ENCODE peak calls at places on chromosome 19, in ten cellular contexts. C is nephron progenitor cell, Y is body of pancreas, Z is ovary, U is foreskin fibroblast, R is HL-60, L is neural crest cell, D is fibroblast of lung, B is hepatocyte, G is astrocyte of the spinal cord. Q is an unnamed sample.
A peak's percentile ranks its signal among the peaks of the same experiment; 100 is the strongest.

GRCh38 chr19:39335168-39335567 is 675 bp downstream of the GMFG start:
- DNase-seq in U (no peak), R (peak; percentile 37), D (no peak), C (no peak), Z (no peak), Y (no peak), G (no peak), L (no peak), B (no peak), Q (no peak)

GRCh38 chr19:1409204-1410005 is 2.0 kb downstream of the DAZAP1 start:
- DNase-seq in Z (no peak), L (no peak), C (no peak), B (no peak), R (peak; percentile 41), Y (no peak), G (no peak), U (no peak), D (no peak), Q (no peak)

GRCh38 chr19:511101-511841 is 4.0 kb downstream of the TPGS1 start:
- DNase-seq in C (no peak), U (no peak), L (no peak), B (peak; percentile 74), R (peak; percentile 72), Z (no peak), D (no peak), Y (peak; percentile 52), G (peak; percentile 62), Q (no peak)

GRCh38 chr19:29587518-29587986 is 18.5 kb upstream of the POP4 start:
- DNase-seq in B (no peak), G (no peak), Y (no peak), D (no peak), U (peak; percentile 30), C (no peak), Z (no peak), R (no peak), L (no peak), Q (peak; percentile 77)

GRCh38 chr19:42370667-42371066 is 19.4 kb downstream of the CNFN start:
- DNase-seq in D (peak; percentile 72), R (peak; percentile 25), Z (no peak), Y (no peak), U (no peak), C (no peak), L (no peak), B (no peak), G (peak; percentile 28), Q (no peak)

GRCh38 chr19:6041991-6042421 is 64.1 kb upstream of the RANBP3 start:
- DNase-seq in G (no peak), Z (no peak), C (no peak), L (no peak), D (no peak), U (no peak), Y (no peak), B (no peak), R (no peak), Q (no peak)

GRCh38 chr19:18737954-18738351 is 53.2 kb downstream of the COMP start:
- DNase-seq in Z (no peak), U (no peak), G (no peak), R (no peak), Y (peak; percentile 71), L (no peak), C (no peak), D (no peak), B (peak; percentile 67), Q (no peak)

GRCh38 chr19:54871713-54872112 is 2.3 kb upstream of the FCAR start:
- DNase-seq in U (no peak), D (no peak), B (no peak), C (no peak), R (peak; percentile 32), Y (no peak), Z (no peak), L (no peak), G (no peak), Q (no peak)

GRCh38 chr19:15869109-15869555 is 28.7 kb downstream of the CYP4F2 start:
- DNase-seq in U (peak; percentile 9), G (no peak), C (no peak), L (no peak), R (peak; percentile 97), Z (no peak), D (peak; percentile 4), Y (peak; percentile 44), B (no peak), Q (no peak)

GRCh38 chr19:15871570-15871969 is 26.3 kb downstream of the CYP4F2 start:
- DNase-seq in L (no peak), B (no peak), C (no peak), U (no peak), R (peak; percentile 76), Z (no peak), Y (peak; percentile 16), D (no peak), G (no peak), Q (no peak)

GRCh38 chr19:15869873-15870272 is 28.0 kb downstream of the CYP4F2 start:
- DNase-seq in R (peak; percentile 61), D (no peak), B (no peak), Y (no peak), U (no peak), Z (no peak), L (no peak), C (no peak), G (no peak), Q (no peak)

DNA sequence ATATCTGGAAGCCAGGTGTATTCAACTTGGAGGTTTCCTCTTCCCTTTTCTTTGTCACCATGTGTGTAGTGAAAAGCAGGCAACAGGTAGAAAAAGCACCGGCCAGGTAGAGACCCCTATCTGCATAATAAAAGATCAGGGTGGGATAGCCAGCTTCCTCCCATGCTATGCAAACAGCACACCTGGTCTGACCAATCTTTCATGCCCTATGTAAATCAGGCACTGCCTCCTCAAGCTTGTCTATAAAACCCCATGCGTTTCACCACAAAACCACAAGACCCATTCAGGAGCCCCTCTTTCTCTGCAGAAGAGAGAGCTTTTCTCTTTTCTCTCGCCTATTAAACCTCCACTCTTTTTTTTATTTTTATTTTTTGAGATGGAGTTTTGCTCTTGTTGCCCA is 22.8 kb downstream of the CYP4F2 start:
- DNase-seq in B (no peak), Z (no peak), U (no peak), D (no peak), G (no peak), C (no peak), R (no peak), L (no peak), Y (no peak), Q (no peak)
- TF ChIP-seq CTCF in B (no peak), Z (no peak), U (no peak), D (no peak), G (no peak), C (no peak), R (no peak), L (no peak), Y (no peak), Q (no peak)

GRCh38 chr19:11737964-11738745 is 591 bp downstream of the ZNF823 start:
- DNase-seq in G (peak; percentile 2), R (peak; percentile 69), Z (peak; percentile 38), B (peak; percentile 85), U (peak; percentile 19), C (peak; percentile 61), Y (peak; percentile 82), D (peak; percentile 12), L (no peak), Q (peak; percentile 12)
- TF ChIP-seq CTCF in G (no peak), R (no peak), Z (no peak), B (no peak), U (no peak), C (no peak), Y (peak; percentile 9), D (no peak), L (no peak), Q (peak; percentile 37)

GRCh38 chr19:27776020-27776419 is 1436.9 kb downstream of the UQCRFS1 start:
- DNase-seq in B (no peak), U (peak; percentile 17), G (peak; percentile 15), Z (no peak), D (peak; percentile 23), C (no peak), R (peak; percentile 47), L (no peak), Y (no peak), Q (peak; percentile 0)

GRCh38 chr19:27773318-27774094 is 1439.4 kb downstream of the UQCRFS1 start:
- DNase-seq in Y (no peak), B (no peak), U (no peak), R (no peak), G (no peak), C (no peak), L (no peak), D (no peak), Z (no peak), Q (no peak)

GRCh38 chr19:27775395-27775794 is 1437.6 kb downstream of the UQCRFS1 start:
- DNase-seq in L (no peak), G (no peak), Z (no peak), U (no peak), C (no peak), R (no peak), D (no peak), B (no peak), Y (no peak), Q (no peak)

GRCh38 chr19:27774337-27774736 is 1438.6 kb downstream of the UQCRFS1 start:
- DNase-seq in L (no peak), G (no peak), R (peak; percentile 18), Z (no peak), C (no peak), Y (no peak), D (no peak), B (no peak), U (no peak), Q (no peak)

DNA sequence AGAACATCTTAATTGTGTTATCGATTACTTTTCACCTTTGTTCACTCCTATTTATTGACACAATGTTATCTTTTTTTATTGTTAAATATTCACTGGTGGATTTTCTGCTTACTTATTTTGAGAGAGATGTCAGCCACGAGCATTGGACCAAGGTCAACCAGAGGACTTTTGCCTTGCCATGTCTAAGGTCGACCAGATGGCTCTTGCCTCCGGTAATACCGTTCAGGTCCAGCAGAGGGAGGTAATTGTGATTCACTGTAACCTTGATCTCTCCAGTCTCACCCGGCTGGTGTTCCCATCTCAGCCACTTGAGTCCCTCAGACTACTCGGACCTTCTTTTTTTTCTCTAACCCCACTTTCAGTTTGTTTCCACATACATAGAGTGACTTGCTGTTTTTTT is 1438.1 kb downstream of the UQCRFS1 start:
- DNase-seq in C (no peak), R (peak; percentile 66), Y (no peak), Z (no peak), L (no peak), U (no peak), D (no peak), B (no peak), G (no peak), Q (peak; percentile 2)
- TF ChIP-seq CTCF in C (no peak), R (peak; percentile 42), Y (no peak), Z (no peak), L (no peak), U (peak; percentile 29), D (peak; percentile 6), B (no peak), G (peak; percentile 29), Q (peak; percentile 43)

DNA sequence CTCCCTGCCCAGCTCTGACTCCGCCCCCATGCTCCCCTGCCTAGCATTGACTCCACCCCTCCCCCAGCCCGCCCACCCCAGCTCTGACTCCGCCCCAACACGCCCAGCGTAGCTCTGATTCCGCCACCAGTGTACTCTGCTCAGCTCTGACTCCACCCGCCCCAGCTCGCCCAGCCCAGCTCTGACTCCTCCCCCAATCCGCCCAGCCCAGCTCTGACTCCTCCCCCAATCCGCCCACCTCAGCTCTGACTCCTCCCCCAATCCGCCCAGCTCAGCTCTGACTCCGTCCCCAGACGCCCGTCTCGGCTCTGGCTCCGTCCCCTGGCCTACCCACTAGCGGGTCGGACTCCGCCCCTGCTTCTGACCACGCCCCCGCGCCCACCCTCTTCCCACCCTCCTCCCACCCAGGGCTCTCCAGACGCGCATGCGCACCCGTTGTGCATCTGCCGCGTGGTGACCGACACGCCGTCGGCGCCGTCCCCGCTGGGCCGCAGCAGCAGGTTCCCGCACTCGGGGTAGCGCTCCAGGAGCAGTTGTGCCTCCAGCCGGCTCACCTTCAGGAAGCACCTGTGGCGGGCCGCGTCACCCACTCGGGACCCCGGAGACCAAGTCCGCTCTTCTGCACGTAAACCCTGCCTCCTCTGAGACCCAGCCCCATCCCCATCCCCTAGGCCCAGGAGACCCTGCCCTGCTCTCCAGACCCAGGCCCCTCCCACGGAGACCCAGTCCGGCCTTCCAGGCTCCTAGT is 10.2 kb downstream of the STAP2 start:
- DNase-seq in R (peak; percentile 85), C (peak; percentile 100), Z (peak; percentile 100), Y (peak; percentile 84), D (peak; percentile 93), U (peak; percentile 94), G (peak; percentile 96), L (peak; percentile 97), B (peak; percentile 97), Q (peak; percentile 89)
- TF ChIP-seq CTCF in R (no peak), C (no peak), Z (no peak), Y (no peak), D (no peak), U (no peak), G (no peak), L (no peak), B (no peak), Q (no peak)

Q was measured in HFFc6.